ENCODE peak calls at places on chromosomes 11 and 22, in six cellular contexts. T, G, W, F, Q and B are unnamed samples.

GRCh38 chr11:8247312-8247711 is 16.4 kb downstream of the LMO1 start:
- DNase-seq in T (no peak), G (no peak), W (peak; percentile 31), F (no peak), Q (peak; percentile 52), B (no peak)

GRCh38 chr22:37162221-37163095 is 12.7 kb upstream of the IL2RB start:
- DNase-seq in T (no peak), G (no peak), W (no peak), F (no peak), Q (no peak), B (no peak)

GRCh38 chr11:47724041-47724729 is 9.0 kb upstream of the AGBL2 start:
- DNase-seq in T (no peak), G (peak; percentile 68), W (peak; percentile 78), F (no peak), Q (peak; percentile 32), B (peak; percentile 3)

GRCh38 chr11:30225642-30226041 is 5.2 kb upstream of the FSHB start:
- DNase-seq in T (no peak), G (no peak), W (no peak), F (no peak), Q (no peak), B (no peak)

GRCh38 chr11:110086892-110087309 is 6.3 kb upstream of the ZC3H12C start:
- DNase-seq in T (peak; percentile 63), G (peak; percentile 72), W (peak; percentile 47), F (no peak), Q (peak; percentile 62), B (no peak)

GRCh38 chr22:39933741-39934140 is 26.5 kb upstream of the TMA7B start:
- DNase-seq in T (no peak), G (no peak), W (no peak), F (no peak), Q (no peak), B (no peak)

GRCh38 chr11:15765530-15765929 is 590.8 kb downstream of the SOX6 start:
- DNase-seq in T (no peak), G (no peak), W (no peak), F (no peak), Q (no peak), B (no peak)

GRCh38 chr22:38016182-38017078 is 32.1 kb upstream of the SOX10 start:
- DNase-seq in T (no peak), G (no peak), W (peak; percentile 69), F (no peak), Q (peak; percentile 66), B (no peak)

GRCh38 chr11:119691020-119691666 is 37.9 kb downstream of the NECTIN1 start:
- DNase-seq in T (no peak), G (no peak), W (no peak), F (no peak), Q (no peak), B (no peak)

GRCh38 chr11:79564288-79564925 is 123.6 kb upstream of the TENM4 start:
- DNase-seq in T (no peak), G (no peak), W (no peak), F (no peak), Q (no peak), B (no peak)

GRCh38 chr11:74141274-74141695 is 29.5 kb downstream of the C2CD3 start:
- DNase-seq in T (no peak), G (peak; percentile 63), W (peak; percentile 26), F (no peak), Q (peak; percentile 83), B (no peak)

GRCh38 chr11:66317322-66317765 is 500 bp upstream of the CD248 start:
- DNase-seq in T (no peak), G (no peak), W (no peak), F (peak; percentile 36), Q (no peak), B (no peak)

GRCh38 chr11:68677432-68677831 is 6.9 kb upstream of the GAL start:
- DNase-seq in T (no peak), G (peak; percentile 90), W (no peak), F (peak; percentile 94), Q (peak; percentile 94), B (peak; percentile 36)

GRCh38 chr11:46895821-46896220 is 22.5 kb downstream of the LRP4 start:
- DNase-seq in T (no peak), G (no peak), W (no peak), F (no peak), Q (no peak), B (no peak)

GRCh38 chr11:19768815-19769214 is 56.2 kb downstream of the NAV2 start:
- DNase-seq in T (no peak), G (no peak), W (no peak), F (no peak), Q (no peak), B (no peak)

GRCh38 chr11:8790964-8791363 is 108.4 kb downstream of the RPL27A start:
- DNase-seq in T (no peak), G (no peak), W (no peak), F (no peak), Q (no peak), B (no peak)

GRCh38 chr11:16794047-16794818 is 55.8 kb downstream of the C11orf58 start:
- DNase-seq in T (no peak), G (no peak), W (no peak), F (no peak), Q (no peak), B (no peak)

GRCh38 chr11:123251656-123252344 is 56.8 kb upstream of the CLMP start:
- DNase-seq in T (no peak), G (no peak), W (peak; percentile 48), F (no peak), Q (no peak), B (no peak)

GRCh38 chr11:61551630-61552029 is 29.2 kb downstream of the SYT7 start:
- DNase-seq in T (no peak), G (no peak), W (no peak), F (no peak), Q (peak; percentile 31), B (no peak)

GRCh38 chr22:28750471-28750881 is 8.6 kb downstream of the HSCB start:
- DNase-seq in T (no peak), G (no peak), W (no peak), F (no peak), Q (peak; percentile 54), B (peak; percentile 65)

GRCh38 chr22:39598017-39598965 is 27.7 kb downstream of the CACNA1I start:
- DNase-seq in T (peak; percentile 20), G (peak; percentile 73), W (peak; percentile 92), F (no peak), Q (peak; percentile 39), B (no peak)

GRCh38 chr11:7538023-7538422 is 24.2 kb downstream of the PPFIBP2 start:
- DNase-seq in T (peak; percentile 82), G (no peak), W (peak; percentile 24), F (no peak), Q (no peak), B (no peak)

GRCh38 chr11:69205929-69206612 is 50.3 kb downstream of the SMIM38 start:
- DNase-seq in T (no peak), G (no peak), W (no peak), F (no peak), Q (no peak), B (no peak)

GRCh38 chr11:107263865-107264563 is 193.6 kb downstream of the CWF19L2 start:
- DNase-seq in T (no peak), G (no peak), W (no peak), F (no peak), Q (no peak), B (no peak)

GRCh38 chr22:37571258-37571991 is 8.5 kb downstream of the LGALS2 start:
- DNase-seq in T (no peak), G (peak; percentile 68), W (no peak), F (no peak), Q (peak; percentile 49), B (no peak)

GRCh38 chr11:118343981-118344521 is at the start of gene CD3G:
- DNase-seq in T (no peak), G (no peak), W (no peak), F (no peak), Q (no peak), B (no peak)

DNA sequence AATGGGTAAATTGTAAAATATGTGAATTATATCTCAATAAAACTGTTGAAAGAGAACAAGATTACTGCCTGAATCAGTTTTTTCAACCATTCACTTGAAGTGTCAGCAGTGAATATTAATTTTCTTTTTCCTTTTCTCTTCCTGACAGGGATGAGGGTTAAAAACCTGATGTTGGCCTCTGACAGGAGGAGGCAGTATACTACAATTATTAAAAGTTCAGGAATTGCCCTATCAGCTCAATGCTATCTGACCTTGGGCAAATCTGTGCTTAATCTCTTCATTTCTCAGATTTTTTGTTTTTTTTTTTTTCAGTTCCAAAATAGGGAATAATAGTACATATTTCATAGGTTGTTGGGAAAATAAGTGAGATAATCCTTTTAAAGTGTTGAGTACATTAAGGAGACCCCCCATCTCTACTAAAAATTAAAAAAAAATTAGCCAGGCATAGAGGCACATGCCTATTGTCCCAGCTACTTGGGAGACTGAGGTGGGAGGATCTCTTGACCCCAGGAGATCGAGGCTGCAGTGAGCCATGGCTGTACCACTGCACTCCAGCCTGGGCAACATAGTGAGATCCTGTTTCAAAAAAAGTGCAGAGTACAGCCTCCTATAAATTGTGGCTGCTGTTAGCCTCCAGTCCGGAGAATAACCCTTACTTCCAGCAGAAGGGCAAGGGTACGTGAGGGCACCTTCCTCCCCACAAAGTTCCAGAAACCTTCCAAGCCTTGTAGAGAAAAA is 48.8 kb downstream of the TRIM44 start:
- DNase-seq in T (no peak), G (no peak), W (no peak), F (no peak), Q (peak; percentile 31), B (no peak)
- TF ChIP-seq CTCF in T (no peak), G (peak; percentile 19), W (no peak), F (peak; percentile 5), Q (peak; percentile 42), B (no peak)

GRCh38 chr11:129702410-129703390 is 112.9 kb upstream of the TMEM45B start:
- DNase-seq in T (no peak), G (peak; percentile 89), W (no peak), F (no peak), Q (peak; percentile 72), B (no peak)
- TF ChIP-seq CTCF in T (no peak), G (no peak), W (no peak), F (no peak), Q (no peak), B (no peak)

GRCh38 chr11:64110465-64111375 is 55.2 kb downstream of the MACROD1 start:
- DNase-seq in T (no peak), G (no peak), W (no peak), F (no peak), Q (no peak), B (no peak)
- TF ChIP-seq CTCF in T (no peak), G (no peak), W (no peak), F (no peak), Q (no peak), B (no peak)

DNA sequence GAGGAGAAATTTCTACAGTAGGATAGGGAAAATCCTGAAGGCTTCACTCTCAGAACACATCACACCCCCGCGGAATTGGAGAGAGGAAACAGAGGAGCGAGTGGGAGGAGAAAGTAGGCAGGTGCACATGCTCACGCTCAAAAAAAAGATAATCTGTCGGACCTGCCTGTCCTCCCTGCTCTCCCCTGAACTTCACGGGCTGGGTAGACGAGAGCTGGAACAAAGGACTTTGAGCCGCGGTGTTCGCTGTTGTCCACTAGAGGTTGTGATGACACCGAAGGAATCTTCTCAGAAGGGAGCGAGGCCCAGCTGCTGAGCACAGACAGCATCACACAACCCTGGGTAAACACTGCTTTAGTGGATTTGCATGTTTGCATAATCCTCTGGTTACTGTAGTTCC is 5.0 kb downstream of the SEZ6L start:
- DNase-seq in T (no peak), G (no peak), W (no peak), F (no peak), Q (peak; percentile 1), B (no peak)
- TF ChIP-seq CTCF in T (no peak), G (no peak), W (no peak), F (peak; percentile 12), Q (no peak), B (no peak)

GRCh38 chr11:121426476-121427454 is 25.3 kb upstream of the SORL1 start:
- DNase-seq in T (no peak), G (no peak), W (peak; percentile 58), F (no peak), Q (peak; percentile 43), B (no peak)
- TF ChIP-seq CTCF in T (no peak), G (no peak), W (no peak), F (no peak), Q (no peak), B (no peak)